ENCODE peak calls at places on chromosome 7, in nine cellular contexts. E is astrocyte, Z is epithelial cell of esophagus, F is ovary, G is GM13977, S is cardiac fibroblast, R is endothelial cell, A is heart right ventricle, M is thyroid gland. L is an unnamed sample.

GRCh38 chr7:17528636-17529035 is 230.2 kb downstream of the AHR start:
- DNase-seq in E (peak), Z (peak), F (no peak), G (no peak), S (no peak), R (no peak), A (no peak), M (no peak), L (peak)

GRCh38 chr7:111864291-111864976 is 302.1 kb upstream of the IMMP2L start:
- DNase-seq in E (peak), Z (no peak), F (no peak), G (no peak), S (no peak), R (no peak), A (no peak), M (no peak), L (no peak)

GRCh38 chr7:13179011-13179574 is 491.7 kb downstream of the ARL4A start:
- DNase-seq in E (no peak), Z (peak), F (no peak), G (no peak), S (peak), R (no peak), A (no peak), M (no peak), L (peak)

GRCh38 chr7:44796034-44796503 is 412 bp upstream of the PPIA start:
- DNase-seq in E (peak), Z (peak), F (no peak), G (no peak), S (peak), R (peak), A (no peak), M (peak), L (peak)

GRCh38 chr7:157708896-157709295 is 372.1 kb downstream of the DNAJB6 start:
- DNase-seq in E (no peak), Z (no peak), F (no peak), G (no peak), S (no peak), R (no peak), A (no peak), M (no peak), L (no peak)

GRCh38 chr7:112129655-112130323 is 76.4 kb downstream of the DOCK4 start:
- DNase-seq in E (no peak), Z (peak), F (peak), G (no peak), S (no peak), R (no peak), A (no peak), M (peak), L (peak)

GRCh38 chr7:3168869-3169268 is 125.2 kb upstream of the CARD11 start:
- DNase-seq in E (no peak), Z (no peak), F (no peak), G (no peak), S (no peak), R (no peak), A (no peak), M (no peak), L (no peak)

GRCh38 chr7:74544706-74545469 is 91.2 kb downstream of the GTF2IRD1 start:
- DNase-seq in E (peak), Z (peak), F (no peak), G (peak), S (peak), R (peak), A (no peak), M (peak), L (peak)

GRCh38 chr7:25240340-25240739 is 12.1 kb upstream of the NPVF start:
- DNase-seq in E (no peak), Z (no peak), F (no peak), G (no peak), S (peak), R (no peak), A (no peak), M (peak), L (no peak)

GRCh38 chr7:44385384-44386138 is 60.2 kb upstream of the CAMK2B start:
- DNase-seq in E (no peak), Z (no peak), F (no peak), G (no peak), S (no peak), R (no peak), A (no peak), M (peak), L (no peak)

GRCh38 chr7:134886353-134887057 is 99.8 kb upstream of the AGBL3 start:
- DNase-seq in E (peak), Z (no peak), F (peak), G (no peak), S (peak), R (no peak), A (no peak), M (peak), L (peak)

GRCh38 chr7:84372155-84372621 is 177.6 kb upstream of the SEMA3A start:
- DNase-seq in E (peak), Z (peak), F (no peak), G (no peak), S (peak), R (no peak), A (no peak), M (no peak), L (peak)

GRCh38 chr7:126723966-126724544 is 528.7 kb downstream of the GRM8 start:
- DNase-seq in E (no peak), Z (no peak), F (no peak), G (no peak), S (no peak), R (no peak), A (no peak), M (no peak), L (no peak)

GRCh38 chr7:10790910-10791309 is 182.8 kb upstream of the PHF14 start:
- DNase-seq in E (no peak), Z (no peak), F (no peak), G (no peak), S (no peak), R (no peak), A (no peak), M (no peak), L (no peak)

GRCh38 chr7:158951725-158952124 is 95.4 kb downstream of the DYNC2I1 start:
- DNase-seq in E (no peak), Z (no peak), F (no peak), G (no peak), S (no peak), R (no peak), A (no peak), M (no peak), L (no peak)

GRCh38 chr7:70673833-70674232 is 458.1 kb upstream of the GALNT17 start:
- DNase-seq in E (no peak), Z (no peak), F (no peak), G (no peak), S (no peak), R (no peak), A (no peak), M (no peak), L (no peak)

GRCh38 chr7:90654718-90655427 is 58.8 kb downstream of the CDK14 start:
- DNase-seq in E (no peak), Z (no peak), F (no peak), G (no peak), S (no peak), R (no peak), A (no peak), M (no peak), L (no peak)
- TF ChIP-seq CTCF in E (no peak), Z (no peak), F (no peak), G (no peak), S (no peak), R (no peak), A (no peak), M (no peak), L (no peak)

DNA sequence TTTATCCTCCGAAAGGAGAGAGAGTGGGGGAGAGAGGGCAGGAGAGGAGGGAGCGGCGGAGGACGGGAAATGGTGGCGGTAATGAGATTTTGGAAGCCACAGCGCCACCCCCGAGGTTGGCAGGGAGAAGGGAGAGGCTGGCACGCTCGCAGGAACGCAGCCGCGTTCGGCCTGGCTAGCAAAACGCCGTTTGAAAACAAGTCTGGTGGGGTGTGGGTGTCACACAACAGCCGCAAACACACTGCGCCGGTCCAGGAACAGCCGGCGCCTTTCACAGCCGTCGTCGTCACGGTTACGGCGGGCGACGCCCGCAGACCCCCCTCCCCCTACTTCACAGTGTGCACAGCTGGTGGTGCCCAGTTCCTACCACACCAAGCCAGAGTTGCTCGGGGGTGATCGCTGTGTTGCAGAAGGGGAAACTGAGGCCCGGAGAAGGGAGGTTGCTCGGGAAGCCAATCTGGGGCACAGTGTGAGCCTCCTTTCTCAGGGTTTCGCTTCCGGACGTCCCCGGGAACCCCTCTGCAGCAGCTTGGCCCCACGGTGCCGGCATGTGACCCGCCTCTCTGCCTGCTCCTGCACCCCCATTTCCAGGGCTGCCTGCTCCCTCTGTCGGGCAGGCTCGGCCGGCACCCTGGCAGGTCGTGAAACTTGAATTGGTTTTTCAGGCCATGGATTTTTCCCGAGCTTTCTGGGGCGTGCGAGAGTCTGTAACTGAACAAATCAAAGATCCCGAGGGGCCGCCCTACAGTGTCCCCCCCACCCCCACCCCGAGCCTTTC is 57.8 kb downstream of the UNCX start:
- DNase-seq in E (no peak), Z (peak), F (no peak), G (no peak), S (peak), R (no peak), A (no peak), M (peak), L (no peak)
- TF ChIP-seq CTCF in E (no peak), Z (peak), F (no peak), G (no peak), S (peak), R (no peak), A (no peak), M (no peak), L (no peak)

DNA sequence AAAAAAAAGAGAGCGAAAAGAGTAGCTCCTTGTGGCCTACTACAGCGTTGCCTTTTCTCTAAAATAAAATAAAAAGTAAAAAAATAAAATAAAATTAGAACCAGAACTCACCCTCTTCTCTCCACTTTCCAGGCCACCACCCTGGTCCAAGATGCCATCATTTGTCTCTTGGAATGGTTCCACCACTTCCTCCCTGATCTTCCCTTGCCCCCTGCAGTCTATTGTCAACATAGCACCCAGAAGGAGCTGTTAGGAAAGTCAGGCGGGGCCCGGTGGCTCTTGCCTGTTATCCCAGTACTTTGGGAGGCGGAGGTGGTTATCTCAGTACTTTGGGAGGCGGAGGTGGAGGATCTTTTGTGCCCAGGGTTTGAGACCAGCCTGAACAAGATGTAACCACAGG is 7.6 kb upstream of the GRID2IP start:
- DNase-seq in E (no peak), Z (peak), F (no peak), G (no peak), S (peak), R (peak), A (no peak), M (no peak), L (peak)
- TF ChIP-seq CTCF in E (no peak), Z (peak), F (no peak), G (peak), S (peak), R (peak), A (no peak), M (no peak), L (peak)

DNA sequence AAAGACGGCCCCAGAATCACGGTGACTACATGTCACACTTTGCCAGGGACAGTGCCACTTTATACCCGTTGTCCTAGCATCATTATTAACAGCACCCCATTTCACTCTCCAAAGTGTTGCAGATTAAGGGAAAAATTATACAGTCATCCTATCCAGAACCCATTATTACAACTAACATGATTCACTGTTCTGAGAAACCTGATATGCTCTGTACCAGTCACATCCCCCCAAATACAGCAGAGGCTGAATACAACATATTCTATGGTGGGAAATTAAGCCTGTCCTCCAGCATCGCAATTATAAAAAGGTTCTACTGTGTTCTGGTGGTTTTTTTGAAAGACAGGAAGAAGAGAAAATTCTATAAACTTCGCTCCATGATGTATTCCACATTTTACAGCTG is 162.1 kb downstream of the JAZF1 start:
- DNase-seq in E (peak), Z (no peak), F (no peak), G (no peak), S (no peak), R (no peak), A (no peak), M (no peak), L (no peak)
- TF ChIP-seq CTCF in E (no peak), Z (no peak), F (no peak), G (no peak), S (no peak), R (no peak), A (no peak), M (no peak), L (no peak)